ENCODE peak calls at places on chromosomes 4 and X, in five cellular contexts. Q is HepG2, L is endodermal cell, D is A673, N is upper lobe of right lung. X is an unnamed sample.

GRCh38 chr4:100372432-100372831 is 145.4 kb downstream of the EMCN start:
- DNase-seq in Q (peak; percentile 1), L (peak; percentile 56), D (peak; percentile 50), N (no peak), X (no peak)

GRCh38 chr4:85803846-85804245 is 328.9 kb downstream of the ARHGAP24 start:
- DNase-seq in L (no peak), Q (no peak), D (no peak), N (no peak), X (no peak)

GRCh38 chr4:81715335-81715734 is 243.6 kb upstream of the RASGEF1B start:
- DNase-seq in N (no peak), D (no peak), Q (no peak), L (peak; percentile 71), X (no peak)

GRCh38 chr4:118993329-118993728 is 104.7 kb downstream of the SYNPO2 start:
- DNase-seq in D (no peak), Q (no peak), L (no peak), N (no peak), X (no peak)

GRCh38 chrX:13903405-13903804 is 86.5 kb upstream of the GPM6B start:
- DNase-seq in N (no peak), D (no peak), Q (no peak), L (no peak), X (no peak)

GRCh38 chr4:104571341-104571740 is 76.6 kb upstream of the CXXC4 start:
- DNase-seq in D (no peak), L (peak; percentile 80), Q (no peak), N (no peak), X (no peak)

GRCh38 chr4:337932-338758 is 531 bp downstream of the ZNF141 start:
- DNase-seq in Q (no peak), D (peak; percentile 58), L (no peak), N (peak; percentile 85), X (peak; percentile 87)

GRCh38 chrX:47384502-47384901 is 14.1 kb downstream of the ZNF157 start:
- DNase-seq in L (peak; percentile 83), D (peak; percentile 66), Q (peak; percentile 64), N (no peak), X (peak; percentile 39)

GRCh38 chr4:101104264-101105052 is 242.9 kb downstream of the PPP3CA start:
- DNase-seq in Q (no peak), D (no peak), N (no peak), L (no peak), X (no peak)

GRCh38 chr4:7759221-7759620 is 180.4 kb downstream of the AFAP1 start:
- DNase-seq in D (peak; percentile 80), N (no peak), L (no peak), Q (no peak), X (no peak)

GRCh38 chr4:47002593-47002992 is 9.2 kb upstream of the GABRA4 start:
- DNase-seq in L (no peak), D (peak; percentile 18), Q (no peak), N (no peak), X (no peak)

GRCh38 chr4:78002260-78002659 is 54.9 kb upstream of the FRAS1 start:
- DNase-seq in Q (peak; percentile 63), L (no peak), N (no peak), D (no peak), X (no peak)

GRCh38 chr4:168666531-168666930 is 169.7 kb downstream of the PALLD start:
- DNase-seq in N (no peak), L (no peak), Q (no peak), D (peak; percentile 45), X (no peak)

GRCh38 chr4:45079616-45080015 is 353.3 kb upstream of the GNPDA2 start:
- DNase-seq in L (no peak), Q (no peak), N (no peak), D (no peak), X (no peak)

GRCh38 chrX:70030242-70030823 is 19.4 kb downstream of the AWAT2 start:
- DNase-seq in D (peak; percentile 75), Q (peak; percentile 7), L (peak; percentile 79), N (no peak), X (no peak)

GRCh38 chr4:8544741-8545438 is 35.3 kb upstream of the GPR78 start:
- DNase-seq in N (peak; percentile 56), Q (no peak), D (no peak), L (peak; percentile 48), X (peak; percentile 82)

GRCh38 chr4:163666335-163666888 is 171.9 kb downstream of the TMA16 start:
- DNase-seq in N (no peak), L (no peak), Q (no peak), D (peak; percentile 31), X (no peak)

GRCh38 chrX:46865281-46865680 is 28.4 kb downstream of the RP2 start:
- DNase-seq in D (no peak), Q (peak; percentile 0), N (no peak), L (no peak), X (no peak)

GRCh38 chr4:169179609-169180526 is 90.9 kb downstream of the SH3RF1 start:
- DNase-seq in L (no peak), D (no peak), N (no peak), Q (no peak), X (no peak)

GRCh38 chr4:148293571-148293970 is 148.6 kb downstream of the NR3C2 start:
- DNase-seq in L (no peak), Q (no peak), N (no peak), D (no peak), X (no peak)

GRCh38 chr4:13399257-13399656 is 84.9 kb downstream of the RAB28 start:
- DNase-seq in N (no peak), Q (no peak), D (no peak), L (no peak), X (no peak)

GRCh38 chr4:98514930-98515809 is 143.2 kb downstream of the TSPAN5 start:
- DNase-seq in N (no peak), L (peak; percentile 63), Q (no peak), D (no peak), X (no peak)

GRCh38 chr4:74370912-74371311 is 6.0 kb downstream of the EREG start:
- DNase-seq in N (no peak), D (peak; percentile 68), Q (peak; percentile 65), L (peak; percentile 77), X (no peak)

GRCh38 chrX:125131146-125131545 is 188.5 kb upstream of the TEX13C start:
- DNase-seq in D (peak; percentile 58), Q (peak; percentile 2), L (no peak), N (no peak), X (no peak)

GRCh38 chr4:15479913-15480185 is 10.2 kb downstream of the CC2D2A start:
- DNase-seq in Q (no peak), D (no peak), N (no peak), L (no peak), X (no peak)

DNA sequence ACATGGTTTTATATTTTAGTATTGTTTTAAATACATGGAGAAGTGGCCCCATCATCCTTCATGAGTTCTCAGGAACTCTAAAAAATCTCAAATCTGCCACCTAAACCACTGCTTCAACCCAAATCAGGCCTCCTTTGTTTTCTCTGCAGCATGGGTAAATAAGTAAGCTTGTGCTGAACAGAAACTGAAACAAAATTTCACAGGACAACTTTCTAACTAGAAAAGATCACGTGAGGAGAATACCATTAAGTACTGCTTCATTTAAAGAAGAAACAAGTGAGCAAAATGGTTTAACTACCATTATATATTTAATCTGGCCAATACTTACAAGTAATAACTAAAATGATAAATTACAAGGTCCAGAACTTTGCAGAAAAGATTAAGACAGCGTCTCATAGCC is 2.5 kb downstream of the ARAP2 start:
- DNase-seq in D (no peak), N (no peak), L (no peak), Q (no peak), X (no peak)
- H3K4me3 ChIP-seq in D (no peak overlapping the region), N (peak overlapping the region; percentile 69), L (no peak overlapping the region), Q (no peak overlapping the region), X (no peak overlapping the region)

GRCh38 chr4:6268650-6269399 is 825 bp upstream of the WFS1 start:
- DNase-seq in L (no peak), D (no peak), N (no peak), Q (no peak), X (no peak)
- H3K4me3 ChIP-seq in L (peak overlapping the region; percentile 69), D (peak overlapping the region; percentile 94), N (peak overlapping the region; percentile 86), Q (peak overlapping the region; percentile 47), X (no peak overlapping the region)

GRCh38 chr4:139018501-139018900 is 2.9 kb downstream of the NOCT start:
- DNase-seq in N (no peak), Q (no peak), D (no peak), L (no peak), X (no peak)

GRCh38 chr4:139017861-139018260 is 2.3 kb downstream of the NOCT start:
- DNase-seq in N (no peak), Q (no peak), L (no peak), D (no peak), X (no peak)

GRCh38 chr4:139020384-139020783 is 4.8 kb downstream of the NOCT start:
- DNase-seq in D (no peak), L (peak; percentile 78), N (no peak), Q (no peak), X (no peak)

GRCh38 chr4:139015948-139016451 is 419 bp downstream of the NOCT start:
- DNase-seq in Q (peak; percentile 12), L (peak; percentile 73), D (peak; percentile 45), N (peak; percentile 83), X (no peak)

DNA sequence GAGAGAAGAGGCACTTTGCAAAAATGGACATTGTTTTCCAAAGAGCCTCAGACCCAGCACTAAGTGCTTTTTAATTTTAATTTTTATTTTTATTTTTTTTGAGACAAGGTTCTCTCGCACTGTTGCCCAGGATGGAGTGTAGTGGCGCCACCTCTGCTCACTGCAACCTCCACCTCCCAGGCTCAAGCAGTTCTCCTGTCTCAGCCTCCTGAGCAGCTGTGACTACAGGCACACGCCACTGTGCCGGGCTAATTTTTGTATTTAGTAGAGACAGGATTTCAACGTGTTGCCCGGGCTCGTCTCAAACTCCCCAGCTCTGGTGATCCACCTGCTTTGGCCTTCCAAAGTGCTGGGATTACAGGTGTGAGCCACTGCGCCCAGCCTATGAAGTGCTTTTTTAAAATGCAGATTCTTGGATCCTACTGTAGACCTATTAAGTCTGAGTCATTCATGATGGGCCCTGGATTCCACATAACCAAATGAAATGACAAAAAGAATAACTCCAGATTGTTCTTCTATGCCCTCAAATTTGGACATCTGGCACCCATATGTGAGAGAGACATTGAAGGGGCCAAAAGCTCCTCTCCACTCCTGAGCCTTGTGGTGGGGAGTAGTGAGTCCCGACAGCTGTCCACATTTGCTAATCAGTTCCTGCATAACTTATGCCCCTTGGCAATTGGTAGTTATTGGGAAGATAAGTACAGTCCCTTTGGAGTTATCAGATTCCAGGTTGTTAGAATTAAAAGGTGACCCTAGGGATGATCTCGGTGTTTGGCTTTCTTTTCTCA is 3.6 kb downstream of the NOCT start:
- DNase-seq in D (no peak), Q (no peak), L (peak; percentile 64), N (no peak), X (no peak)
- H3K4me3 ChIP-seq in D (no peak overlapping the region), Q (no peak overlapping the region), L (peak overlapping the region; percentile 75), N (no peak overlapping the region), X (no peak overlapping the region)

DNA sequence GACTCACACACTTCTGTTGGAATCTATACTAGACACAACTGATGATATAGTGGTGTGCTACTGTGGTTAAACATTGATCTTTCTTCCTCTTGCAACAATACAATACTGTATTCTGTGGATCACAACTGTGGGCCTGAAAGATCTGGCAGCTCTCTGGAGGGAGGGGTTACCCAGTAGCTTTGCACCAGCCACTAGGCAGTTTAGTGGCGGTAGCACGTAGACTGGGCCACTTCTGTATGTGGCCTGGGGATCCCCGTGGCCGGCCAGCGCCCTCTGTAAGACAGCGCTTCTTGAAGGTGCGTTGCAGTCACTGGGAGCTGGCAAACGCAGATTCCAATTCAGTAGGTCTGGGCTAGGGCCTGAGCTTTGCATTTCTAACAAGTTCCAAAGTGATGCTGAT is 168.6 kb downstream of the MGST2 start:
- DNase-seq in L (peak; percentile 63), N (no peak), D (no peak), Q (peak; percentile 76), X (no peak)
- H3K4me3 ChIP-seq in L (no peak overlapping the region), N (no peak overlapping the region), D (no peak overlapping the region), Q (no peak overlapping the region), X (no peak overlapping the region)